ENCODE peak calls at places on chromosomes 12 and 14, in six cellular contexts. L, C, Y, A, F and I are unnamed samples.

GRCh38 chr12:103326190-103326589 is 169.6 kb downstream of the C12orf42 start:
- DNase-seq in C (no peak), A (no peak), L (no peak), Y (no peak), F (no peak), I (no peak)

GRCh38 chr14:56855891-56856461 is 45.7 kb upstream of the OTX2 start:
- DNase-seq in L (no peak), F (no peak), C (no peak), A (no peak), Y (no peak), I (no peak)

GRCh38 chr14:36217732-36218131 is 41.2 kb upstream of the PTCSC3 start:
- DNase-seq in F (peak; percentile 78), C (no peak), A (no peak), L (no peak), Y (no peak), I (no peak)

GRCh38 chr12:53051058-53051880 is 1.4 kb downstream of the TNS2 start:
- DNase-seq in F (peak; percentile 79), C (no peak), Y (peak; percentile 92), L (no peak), A (peak; percentile 78), I (no peak)

GRCh38 chr14:35814371-35815005 is 5.4 kb upstream of the RALGAPA1 start:
- DNase-seq in Y (peak; percentile 65), F (peak; percentile 51), L (no peak), C (peak; percentile 56), A (no peak), I (peak; percentile 64)

GRCh38 chr12:64510687-64511086 is 58.8 kb downstream of the TBK1 start:
- DNase-seq in L (no peak), F (no peak), A (no peak), C (no peak), Y (no peak), I (no peak)

GRCh38 chr12:5480218-5480952 is 48.5 kb downstream of the NTF3 start:
- DNase-seq in F (no peak), A (no peak), Y (no peak), L (peak; percentile 7), C (no peak), I (no peak)

GRCh38 chr14:43795600-43796228 is 711.4 kb downstream of the FSCB start:
- DNase-seq in F (no peak), L (no peak), A (no peak), C (no peak), Y (peak; percentile 17), I (no peak)

GRCh38 chr14:33986804-33987203 is 35.9 kb upstream of the EGLN3 start:
- DNase-seq in C (no peak), L (peak; percentile 14), Y (peak; percentile 89), F (no peak), A (no peak), I (no peak)

DNA sequence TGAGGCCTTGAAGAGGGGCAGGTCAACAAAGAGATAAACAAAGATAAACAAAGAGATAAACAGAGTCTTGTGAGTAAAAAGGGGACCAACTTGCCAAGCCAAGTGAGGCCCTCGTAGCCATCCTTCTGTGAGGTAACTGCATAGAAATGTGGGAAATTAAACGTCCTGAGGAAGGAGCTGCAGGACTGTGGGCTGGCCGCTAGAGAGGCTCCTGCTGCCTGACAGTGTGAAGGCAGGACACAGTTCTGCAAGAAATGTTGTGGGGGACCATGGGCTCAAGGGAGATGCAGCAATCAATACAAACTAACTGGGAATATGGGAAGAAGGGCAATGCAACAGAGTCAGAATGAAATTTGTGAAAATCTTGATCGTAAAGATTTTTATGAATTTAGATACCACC is 91.9 kb downstream of the SLC8A3 start:
- DNase-seq in F (no peak), A (no peak), Y (peak; percentile 54), C (no peak), L (no peak), I (no peak)
- TF ChIP-seq CTCF in F (no peak), A (no peak), Y (peak; percentile 68), C (no peak), L (no peak), I (no peak)

DNA sequence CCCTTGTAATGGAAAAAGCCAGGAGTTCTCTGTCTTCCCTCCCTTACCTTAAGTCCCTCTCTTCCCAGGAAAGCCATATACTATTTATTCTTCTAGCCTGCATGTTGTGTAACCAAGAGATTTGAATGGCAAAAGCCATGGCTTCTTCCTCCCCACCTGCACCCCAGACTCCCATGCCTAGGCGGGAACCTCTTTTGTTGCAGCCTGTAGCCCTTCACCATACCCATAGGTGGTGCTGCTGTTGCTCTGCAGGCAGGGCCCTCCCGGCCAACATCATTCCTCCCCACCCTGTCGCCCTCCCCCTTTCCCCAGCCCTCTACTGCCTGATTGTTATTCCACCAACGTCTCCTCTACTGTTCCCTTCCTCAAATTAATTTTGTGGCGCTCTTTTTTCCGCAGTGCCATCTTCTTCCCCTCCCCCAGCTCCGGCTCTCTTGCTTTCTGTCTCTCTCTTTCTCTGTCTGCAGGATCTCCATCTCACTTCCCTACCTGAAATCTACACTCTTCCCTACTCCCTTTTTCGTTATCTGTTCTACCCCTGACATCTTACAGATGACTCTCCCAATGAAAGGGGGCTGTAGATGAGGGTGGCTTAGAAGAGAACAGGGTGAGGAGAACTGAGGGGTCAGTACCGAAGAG is 13.8 kb downstream of the NGDN start:
- DNase-seq in L (no peak), A (no peak), F (no peak), Y (peak; percentile 55), C (no peak), I (no peak)
- TF ChIP-seq CTCF in L (peak; percentile 19), A (no peak), F (no peak), Y (peak; percentile 79), C (peak; percentile 12), I (no peak)

DNA sequence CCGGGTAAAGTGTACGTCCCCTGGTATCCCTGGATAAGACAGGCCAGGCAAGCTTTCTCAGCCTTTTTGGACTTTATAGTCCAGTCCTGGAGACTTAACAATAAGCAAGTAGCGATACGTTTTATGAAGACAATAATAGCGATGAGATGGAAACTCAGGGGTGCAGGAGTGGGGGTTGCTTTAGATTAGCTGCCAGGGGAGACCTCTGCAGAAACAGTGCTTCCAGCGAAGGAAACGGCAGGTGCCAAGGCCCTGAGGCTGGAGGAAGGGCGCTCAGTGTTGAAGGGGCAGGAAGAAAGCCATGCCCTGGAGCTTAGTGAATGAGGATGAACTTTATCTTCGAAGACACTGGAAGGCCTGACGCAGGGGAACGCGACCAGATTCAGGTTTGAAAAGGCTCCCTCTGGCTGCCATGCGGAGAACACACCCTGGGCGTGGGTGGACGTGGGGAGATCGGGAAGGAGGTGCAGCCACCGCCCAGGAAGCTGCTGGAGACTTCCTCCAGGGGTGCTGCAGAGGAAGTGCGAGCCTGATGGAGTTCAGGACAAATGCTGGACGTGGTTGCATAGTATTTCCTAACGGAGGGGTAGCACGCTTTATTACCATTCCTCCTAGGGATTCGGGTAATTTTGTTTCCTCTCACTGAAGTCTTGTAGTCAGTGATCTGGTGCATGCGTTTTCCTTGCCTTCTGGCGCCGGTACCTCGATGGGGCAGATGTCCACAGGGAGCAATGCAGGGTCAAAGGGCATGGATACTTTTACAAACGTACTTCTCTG is 26.1 kb upstream of the UBC start:
- DNase-seq in L (peak; percentile 72), Y (peak; percentile 93), A (peak; percentile 91), C (peak; percentile 53), F (peak; percentile 94), I (peak; percentile 64)
- TF ChIP-seq CTCF in L (peak; percentile 88), Y (peak; percentile 92), A (peak; percentile 93), C (peak; percentile 88), F (peak; percentile 96), I (peak; percentile 81)

DNA sequence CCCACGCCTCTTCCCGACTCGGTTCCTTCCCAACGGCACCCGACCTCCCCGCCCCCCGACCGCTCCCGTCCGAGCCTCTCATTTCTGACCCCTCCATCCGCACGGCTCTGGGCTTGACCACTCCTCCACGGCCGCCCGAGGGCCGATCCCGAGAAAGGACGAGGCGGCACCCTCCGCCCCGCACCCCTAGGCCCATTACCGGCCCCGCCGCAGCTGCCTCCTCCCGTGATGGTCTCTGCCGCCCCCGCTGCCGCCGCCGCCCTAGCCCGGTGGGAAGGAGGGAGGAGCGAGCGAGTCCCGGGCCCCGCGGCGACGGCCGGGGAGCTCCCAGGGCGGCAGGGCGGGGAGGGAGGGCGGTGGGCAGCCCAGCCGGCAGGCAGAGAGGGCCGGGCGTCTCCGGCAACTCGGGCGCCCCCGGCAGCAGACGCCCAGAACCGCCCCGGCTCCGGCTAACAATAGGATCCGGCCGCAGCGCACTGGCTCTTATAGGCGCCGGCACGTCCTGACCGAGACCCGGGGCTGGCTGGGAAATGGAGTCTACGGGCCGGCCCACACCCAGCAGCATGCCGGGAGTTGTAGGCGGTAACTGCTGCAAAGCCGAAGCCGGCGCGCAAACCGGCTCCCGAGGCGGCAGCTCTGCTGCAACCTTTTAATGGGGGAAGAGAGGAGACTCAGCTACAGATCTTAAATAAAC is at the start of gene CSRNP2:
- DNase-seq in Y (peak; percentile 98), C (peak; percentile 90), F (peak; percentile 97), A (peak; percentile 96), L (peak; percentile 88), I (peak; percentile 95)
- TF ChIP-seq CTCF in Y (no peak), C (no peak), F (no peak), A (no peak), L (no peak), I (no peak)

GRCh38 chr12:11577658-11578260 is 71.7 kb upstream of the ETV6 start:
- DNase-seq in F (no peak), Y (peak; percentile 24), C (no peak), L (no peak), A (no peak), I (no peak)
- TF ChIP-seq CTCF in F (no peak), Y (no peak), C (no peak), L (no peak), A (no peak), I (no peak)

DNA sequence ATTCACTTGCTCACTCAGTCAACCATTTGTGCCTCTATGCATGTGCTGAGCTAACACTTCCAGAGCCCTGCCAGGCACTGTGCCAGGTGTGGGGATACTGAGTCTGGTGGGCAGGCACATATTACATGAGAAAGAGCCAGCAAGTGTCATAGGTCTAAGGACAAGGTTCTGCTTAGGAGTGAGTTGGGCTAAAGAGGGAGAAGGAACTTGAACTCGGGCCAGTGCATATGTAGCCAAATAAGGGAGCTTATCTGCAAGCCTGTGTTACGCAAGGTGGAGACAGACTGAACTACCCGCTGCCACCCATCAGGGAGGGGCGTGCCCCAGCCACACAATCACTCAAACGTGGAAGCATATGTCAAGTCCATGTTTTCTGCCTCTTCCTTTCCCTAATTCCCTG is 140.0 kb upstream of the NOS1 start:
- DNase-seq in A (no peak), F (peak; percentile 70), Y (no peak), L (no peak), C (no peak), I (no peak)
- TF ChIP-seq CTCF in A (no peak), F (no peak), Y (no peak), L (no peak), C (no peak), I (no peak)

DNA sequence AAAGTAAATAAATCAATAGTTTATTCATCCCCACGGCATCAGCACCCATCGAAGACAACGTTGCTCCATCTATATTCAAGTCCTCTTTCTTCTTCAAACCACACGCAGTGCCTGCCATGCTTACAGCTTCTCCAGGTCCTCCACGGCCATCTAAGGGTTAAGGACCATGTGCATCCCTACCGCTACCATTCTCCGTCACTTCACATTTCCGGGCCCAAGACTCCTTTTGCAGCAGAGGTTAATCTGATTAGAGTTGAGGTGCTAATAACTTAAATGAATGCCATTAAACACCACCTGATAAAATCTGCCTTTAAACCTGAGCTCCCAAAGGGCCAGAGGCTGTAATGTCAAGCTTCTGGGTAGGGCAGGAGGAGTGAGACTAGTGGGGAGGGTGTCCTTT is 79.7 kb upstream of the CCND2 start:
- DNase-seq in F (no peak), L (no peak), Y (no peak), A (no peak), C (no peak), I (no peak)
- TF ChIP-seq CTCF in F (no peak), L (no peak), Y (no peak), A (no peak), C (no peak), I (no peak)